ENCODE peak calls at places on chromosomes 12 and 14, in four cellular contexts. One of them, this sample, is unnamed.

GRCh38 chr12:127393460-127393859 is 873.5 kb upstream of the TMEM132C start:
- DNase-seq in GM23338: no peak
- DNase-seq in neural progenitor cell: no peak
- DNase-seq in MM.1S: no peak
- DNase-seq in this sample: no peak

GRCh38 chr12:105580841-105581352 is 250.4 kb downstream of the C12orf75 start:
- DNase-seq in GM23338: no peak
- DNase-seq in neural progenitor cell: no peak
- DNase-seq in MM.1S: no peak
- DNase-seq in this sample: no peak

GRCh38 chr12:117072106-117072505 is 27.1 kb downstream of the TESC start:
- DNase-seq in GM23338: no peak
- DNase-seq in neural progenitor cell: no peak
- DNase-seq in MM.1S: no peak
- DNase-seq in this sample: no peak

GRCh38 chr14:98368916-98369315 is 903.1 kb downstream of the BCL11B start:
- DNase-seq in GM23338: no peak
- DNase-seq in neural progenitor cell: no peak
- DNase-seq in MM.1S: no peak
- DNase-seq in this sample: no peak

GRCh38 chr12:4857472-4858291 is 52.0 kb upstream of the KCNA1 start:
- DNase-seq in GM23338: peak
- DNase-seq in neural progenitor cell: peak
- DNase-seq in MM.1S: peak
- DNase-seq in this sample: peak

GRCh38 chr12:76032043-76032981 is 736 bp upstream of the PHLDA1 start:
- DNase-seq in GM23338: peak
- DNase-seq in neural progenitor cell: peak
- DNase-seq in MM.1S: peak
- DNase-seq in this sample: peak

GRCh38 chr14:101194356-101195308 is 291.1 kb upstream of the RTL1 start:
- DNase-seq in GM23338: no peak
- DNase-seq in neural progenitor cell: no peak
- DNase-seq in MM.1S: no peak
- DNase-seq in this sample: no peak

GRCh38 chr12:53224897-53225634 is 6.9 kb downstream of the RARG start:
- DNase-seq in GM23338: peak
- DNase-seq in neural progenitor cell: no peak
- DNase-seq in MM.1S: no peak
- DNase-seq in this sample: no peak

GRCh38 chr14:36660736-36661505 is 739 bp upstream of the PAX9 start:
- DNase-seq in GM23338: peak
- DNase-seq in neural progenitor cell: no peak
- DNase-seq in MM.1S: peak
- DNase-seq in this sample: peak
- TF ChIP-seq EZH2phosphoT487 in GM23338: peak
- TF ChIP-seq EZH2phosphoT487 in neural progenitor cell: peak
- TF ChIP-seq EZH2phosphoT487 in MM.1S: no peak
- TF ChIP-seq EZH2phosphoT487 in this sample: no peak

DNA sequence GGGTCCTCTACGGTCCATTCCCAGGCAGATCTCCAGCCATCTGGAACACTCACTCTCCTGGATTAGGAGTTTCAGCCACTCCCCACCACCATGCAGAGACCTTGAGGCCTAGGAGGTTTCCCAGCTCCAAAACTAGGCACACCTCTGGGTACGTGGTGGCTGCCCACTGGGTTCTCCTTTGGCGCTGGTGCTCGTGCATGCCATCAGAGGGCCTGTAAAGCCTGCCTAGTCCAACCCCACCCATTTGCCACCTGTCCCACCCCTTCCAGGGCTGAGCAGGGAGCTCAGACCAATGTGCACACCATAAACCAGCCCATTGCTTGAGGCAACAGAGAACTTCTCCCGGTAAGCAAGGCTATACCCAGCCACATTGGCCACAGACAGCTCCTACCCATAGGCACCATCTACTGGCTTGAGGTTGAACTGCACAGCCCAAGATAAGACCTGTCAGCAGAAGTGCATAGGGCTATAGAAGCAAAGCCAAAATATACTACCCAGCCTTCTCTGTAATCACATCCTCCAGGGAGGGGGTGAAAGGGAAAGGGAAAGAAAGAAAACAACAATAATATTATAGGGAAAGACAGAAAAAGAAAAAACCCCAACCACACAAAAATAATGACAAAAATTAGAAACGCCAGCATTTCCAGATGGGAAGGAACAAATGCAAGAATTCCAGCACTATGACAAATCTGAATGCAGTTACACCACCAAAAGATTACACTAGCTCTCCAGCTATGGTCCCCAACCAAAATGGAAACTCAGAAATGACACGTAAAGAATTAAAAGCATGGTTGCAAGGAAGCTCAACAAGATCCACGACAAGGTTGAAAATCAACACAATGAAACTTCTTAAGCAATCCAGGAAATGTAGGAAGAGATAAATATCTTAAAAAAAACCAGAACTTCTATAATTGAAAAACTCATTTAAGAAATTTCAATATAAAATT is 111.9 kb upstream of the CCDC175 start:
- DNase-seq in GM23338: peak
- DNase-seq in neural progenitor cell: peak
- DNase-seq in MM.1S: peak
- DNase-seq in this sample: peak
- TF ChIP-seq EZH2phosphoT487 in GM23338: no peak
- TF ChIP-seq EZH2phosphoT487 in neural progenitor cell: no peak
- TF ChIP-seq EZH2phosphoT487 in MM.1S: no peak
- TF ChIP-seq EZH2phosphoT487 in this sample: no peak

DNA sequence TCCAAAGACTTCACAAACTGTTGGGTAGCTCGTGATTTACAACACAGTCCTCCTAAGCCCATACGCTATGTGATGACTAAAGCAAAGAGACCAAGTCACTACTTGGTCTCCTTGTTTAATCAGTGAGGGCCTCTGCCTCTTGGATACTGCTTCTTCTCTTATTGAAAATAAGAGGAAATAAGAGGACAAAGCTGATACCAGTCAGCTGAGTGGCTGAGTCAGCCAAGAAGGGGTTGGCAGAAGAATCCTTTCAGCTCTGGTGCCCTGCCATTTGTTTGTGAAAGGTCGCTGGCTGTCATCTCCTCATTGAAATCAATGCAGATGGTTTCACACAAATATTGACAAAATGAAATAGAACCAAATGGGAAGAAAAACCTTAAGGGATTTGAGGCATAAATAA is 67.5 kb upstream of the SLC35F4 start:
- DNase-seq in GM23338: no peak
- DNase-seq in neural progenitor cell: no peak
- DNase-seq in MM.1S: no peak
- DNase-seq in this sample: no peak
- TF ChIP-seq EZH2phosphoT487 in GM23338: no peak
- TF ChIP-seq EZH2phosphoT487 in neural progenitor cell: no peak
- TF ChIP-seq EZH2phosphoT487 in MM.1S: no peak
- TF ChIP-seq EZH2phosphoT487 in this sample: no peak

DNA sequence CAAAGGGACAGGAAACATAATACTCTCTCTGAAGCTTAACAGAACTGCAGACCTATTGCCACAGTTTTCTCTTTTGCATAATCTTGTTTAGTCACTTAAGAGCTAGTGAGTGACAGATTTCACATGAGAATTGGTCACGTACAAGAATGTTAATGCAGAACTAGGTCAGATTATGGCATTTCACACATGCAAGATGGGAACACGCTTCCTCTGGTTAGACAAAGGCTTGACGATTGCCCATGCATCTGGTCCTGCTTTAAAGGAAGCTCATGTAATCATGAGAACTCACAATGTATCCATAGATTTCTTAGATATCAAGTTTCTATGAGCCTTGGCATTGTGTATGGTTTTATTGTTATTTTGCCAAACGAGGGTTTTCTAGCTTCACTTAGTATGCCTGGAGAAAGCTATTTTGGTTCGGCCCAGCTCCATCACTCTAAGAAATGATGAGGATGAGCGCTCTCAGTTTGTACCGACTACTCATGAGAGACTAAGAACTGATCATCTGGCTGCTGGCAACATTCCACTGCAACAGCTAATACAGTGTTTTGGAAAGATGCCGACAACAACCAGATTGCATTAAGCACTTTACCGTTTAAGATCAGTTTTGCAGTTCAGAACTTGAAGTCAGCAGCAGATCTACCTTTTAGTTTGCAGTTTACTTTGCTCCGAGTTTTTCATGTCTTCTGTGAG is 380.0 kb downstream of the DIO2 start:
- DNase-seq in GM23338: no peak
- DNase-seq in neural progenitor cell: no peak
- DNase-seq in MM.1S: no peak
- DNase-seq in this sample: no peak
- TF ChIP-seq EZH2phosphoT487 in GM23338: no peak
- TF ChIP-seq EZH2phosphoT487 in neural progenitor cell: no peak
- TF ChIP-seq EZH2phosphoT487 in MM.1S: no peak
- TF ChIP-seq EZH2phosphoT487 in this sample: no peak

GRCh38 chr12:99898645-99899044 is 86.1 kb downstream of the ANKS1B start:
- DNase-seq in GM23338: no peak
- DNase-seq in neural progenitor cell: no peak
- DNase-seq in MM.1S: no peak
- DNase-seq in this sample: no peak
- TF ChIP-seq EZH2phosphoT487 in GM23338: no peak
- TF ChIP-seq EZH2phosphoT487 in neural progenitor cell: no peak
- TF ChIP-seq EZH2phosphoT487 in MM.1S: no peak
- TF ChIP-seq EZH2phosphoT487 in this sample: no peak

GRCh38 chr12:130770413-130771028 is 54.4 kb upstream of the RIMBP2 start:
- DNase-seq in GM23338: peak
- DNase-seq in neural progenitor cell: no peak
- DNase-seq in MM.1S: no peak
- DNase-seq in this sample: no peak
- TF ChIP-seq EZH2phosphoT487 in GM23338: no peak
- TF ChIP-seq EZH2phosphoT487 in neural progenitor cell: no peak
- TF ChIP-seq EZH2phosphoT487 in MM.1S: no peak
- TF ChIP-seq EZH2phosphoT487 in this sample: no peak

DNA sequence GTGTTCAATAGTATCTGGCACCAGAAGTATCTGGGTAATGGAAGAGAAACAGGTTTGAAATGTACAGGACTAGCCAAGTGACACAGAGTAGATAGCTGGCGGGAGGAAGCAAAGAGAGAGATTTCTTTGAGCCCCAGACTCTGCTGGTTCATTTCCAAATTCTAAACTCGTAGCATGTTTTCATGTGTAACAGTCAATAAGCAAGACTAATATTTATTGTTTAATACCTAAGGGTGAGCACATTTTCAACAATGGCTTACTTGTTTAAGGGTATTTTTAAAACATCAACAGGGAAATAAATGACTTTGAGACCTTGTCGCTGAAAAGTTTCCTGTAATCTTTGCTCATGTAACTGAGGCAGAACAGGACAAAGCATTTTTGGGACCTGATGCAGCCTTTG is 11.8 kb upstream of the CCDC88C start:
- DNase-seq in GM23338: no peak
- DNase-seq in neural progenitor cell: no peak
- DNase-seq in MM.1S: no peak
- DNase-seq in this sample: no peak
- TF ChIP-seq EZH2phosphoT487 in GM23338: no peak
- TF ChIP-seq EZH2phosphoT487 in neural progenitor cell: no peak
- TF ChIP-seq EZH2phosphoT487 in MM.1S: no peak
- TF ChIP-seq EZH2phosphoT487 in this sample: no peak

DNA sequence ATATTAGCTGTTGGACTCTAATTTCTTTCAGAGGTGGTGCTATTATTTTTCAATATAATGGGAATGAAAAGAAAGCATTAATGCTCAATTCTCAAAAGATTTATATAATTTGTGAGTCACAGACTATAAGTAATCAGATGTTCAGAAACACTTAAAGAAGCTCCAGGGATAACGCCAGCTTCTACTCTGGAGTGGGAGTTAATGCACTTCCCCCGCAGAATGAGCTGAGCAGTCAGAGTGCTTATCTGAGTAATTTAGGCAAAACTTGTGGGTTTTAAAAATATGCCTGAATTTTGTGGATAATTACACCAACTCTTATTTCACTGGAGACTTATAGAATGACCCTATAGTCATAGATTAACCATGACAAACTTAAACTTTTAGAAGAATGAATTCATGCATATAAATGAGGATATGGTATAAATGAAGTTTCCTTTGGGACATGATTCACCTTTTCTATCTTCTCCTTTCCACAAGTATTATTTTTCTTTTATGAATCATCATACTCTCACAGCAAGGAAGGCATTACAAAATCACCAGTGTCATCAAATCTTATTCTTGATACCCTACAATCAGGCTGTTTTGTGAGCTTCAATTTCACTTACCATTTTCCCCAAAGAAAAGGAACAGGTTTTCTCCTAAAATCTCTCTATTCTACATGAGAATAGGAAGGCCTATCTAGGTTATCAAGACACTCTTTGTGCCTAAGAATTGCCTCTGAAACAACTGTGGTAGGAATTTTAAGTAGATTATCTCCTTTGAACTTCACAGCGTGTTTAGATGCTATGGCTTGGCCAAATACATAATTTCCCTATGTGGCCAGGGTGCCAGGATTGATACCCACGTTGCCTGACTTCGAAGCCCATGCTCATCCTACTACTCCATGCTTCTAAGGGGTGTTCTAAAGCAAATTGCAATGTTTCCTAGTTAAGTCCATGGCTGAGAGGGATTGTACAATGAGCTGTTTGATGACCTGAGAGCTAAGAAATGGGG is 241.2 kb upstream of the FBXO33 start:
- DNase-seq in GM23338: peak
- DNase-seq in neural progenitor cell: peak
- DNase-seq in MM.1S: no peak
- DNase-seq in this sample: no peak
- TF ChIP-seq EZH2phosphoT487 in GM23338: no peak
- TF ChIP-seq EZH2phosphoT487 in neural progenitor cell: no peak
- TF ChIP-seq EZH2phosphoT487 in MM.1S: no peak
- TF ChIP-seq EZH2phosphoT487 in this sample: no peak

This sample was measured in OCI-LY7.